ENCODE peak calls at places on chromosome 16, in seven cellular contexts. T is AG10803, F is breast epithelium, W is heart left ventricle, Y is IMR-90, L is fibroblast of mammary gland, I is A549. G is an unnamed sample.

GRCh38 chr16:27511657-27512056 is 38.1 kb downstream of the GTF3C1 start:
- DNase-seq in T (peak), F (no peak), W (no peak), Y (no peak), L (peak), I (no peak), G (no peak)

GRCh38 chr16:53415504-53415903 is 18.8 kb upstream of the RBL2 start:
- DNase-seq in T (no peak), F (no peak), W (no peak), Y (no peak), L (no peak), I (peak), G (no peak)

GRCh38 chr16:62408760-62409159 is 372.5 kb upstream of the CDH8 start:
- DNase-seq in T (no peak), F (no peak), W (no peak), Y (no peak), L (no peak), I (no peak), G (no peak)

GRCh38 chr16:28531777-28532744 is 6.7 kb downstream of the NUPR1 start:
- DNase-seq in T (peak), F (peak), W (peak), Y (no peak), L (peak), I (peak), G (no peak)

GRCh38 chr16:11581677-11582076 is 5.0 kb downstream of the LITAF start:
- DNase-seq in T (no peak), F (no peak), W (no peak), Y (no peak), L (no peak), I (no peak), G (no peak)

GRCh38 chr16:67489401-67490083 is 6.2 kb upstream of the AGRP start:
- DNase-seq in T (no peak), F (no peak), W (no peak), Y (no peak), L (peak), I (no peak), G (no peak)

GRCh38 chr16:76577003-76577402 is 299.8 kb downstream of the CNTNAP4 start:
- DNase-seq in T (no peak), F (no peak), W (no peak), Y (no peak), L (no peak), I (no peak), G (no peak)

GRCh38 chr16:10178079-10178478 is 4.1 kb downstream of the GRIN2A start:
- DNase-seq in T (no peak), F (no peak), W (no peak), Y (no peak), L (no peak), I (no peak), G (no peak)

GRCh38 chr16:9177861-9178260 is 86.4 kb downstream of the HAPSTR1 start:
- DNase-seq in T (no peak), F (no peak), W (no peak), Y (no peak), L (no peak), I (no peak), G (no peak)

GRCh38 chr16:11586856-11587642 is at the start of gene LITAF:
- DNase-seq in T (peak), F (peak), W (peak), Y (peak), L (no peak), I (peak), G (peak)

GRCh38 chr16:3256876-3257465 is 538 bp upstream of the MEFV start:
- DNase-seq in T (peak), F (no peak), W (no peak), Y (peak), L (peak), I (no peak), G (peak)

GRCh38 chr16:84040823-84041391 is 1.7 kb downstream of the SLC38A8 start:
- DNase-seq in T (peak), F (peak), W (peak), Y (peak), L (no peak), I (no peak), G (no peak)

GRCh38 chr16:23905027-23905426 is 69.2 kb downstream of the PRKCB start:
- DNase-seq in T (peak), F (no peak), W (no peak), Y (peak), L (no peak), I (peak), G (peak)

GRCh38 chr16:72044825-72045359 is 9.4 kb upstream of the HP start:
- DNase-seq in T (no peak), F (no peak), W (no peak), Y (no peak), L (no peak), I (no peak), G (no peak)

GRCh38 chr16:69057400-69058378 is 47.8 kb upstream of the HAS3 start:
- DNase-seq in T (peak), F (no peak), W (no peak), Y (peak), L (peak), I (peak), G (peak)

GRCh38 chr16:31072540-31073072 is 1.4 kb downstream of the ZNF668 start:
- DNase-seq in T (peak), F (no peak), W (no peak), Y (peak), L (peak), I (peak), G (peak)

GRCh38 chr16:85891776-85892166 is 7.2 kb upstream of the IRF8 start:
- DNase-seq in T (no peak), F (no peak), W (no peak), Y (no peak), L (no peak), I (no peak), G (no peak)

GRCh38 chr16:3145660-3146059 is 10.8 kb downstream of the ZNF213 start:
- DNase-seq in T (no peak), F (no peak), W (no peak), Y (no peak), L (no peak), I (no peak), G (no peak)

GRCh38 chr16:84808812-84809211 is 11.0 kb upstream of the CRISPLD2 start:
- DNase-seq in T (no peak), F (no peak), W (peak), Y (no peak), L (no peak), I (no peak), G (no peak)

GRCh38 chr16:12132850-12133249 is 156.3 kb downstream of the SNX29 start:
- DNase-seq in T (no peak), F (no peak), W (no peak), Y (no peak), L (no peak), I (no peak), G (no peak)

GRCh38 chr16:83588070-83588469 is 219.7 kb upstream of the HSBP1 start:
- DNase-seq in T (no peak), F (no peak), W (no peak), Y (no peak), L (no peak), I (no peak), G (no peak)

GRCh38 chr16:369275-369865 is 968 bp downstream of the MRPL28 start:
- DNase-seq in T (no peak), F (no peak), W (peak), Y (no peak), L (no peak), I (no peak), G (no peak)

GRCh38 chr16:83781-84615 is 6.0 kb downstream of the MPG start:
- DNase-seq in T (no peak), F (no peak), W (no peak), Y (peak), L (peak), I (no peak), G (peak)

GRCh38 chr16:3223913-3224515 is 10.9 kb downstream of the ZNF200 start:
- DNase-seq in T (no peak), F (no peak), W (no peak), Y (no peak), L (peak), I (peak), G (no peak)

GRCh38 chr16:54647731-54648221 is 282.9 kb upstream of the IRX5 start:
- DNase-seq in T (peak), F (no peak), W (no peak), Y (no peak), L (peak), I (no peak), G (no peak)

GRCh38 chr16:68311316-68311620 is 449 bp downstream of the PRMT7 start:
- DNase-seq in T (no peak), F (no peak), W (no peak), Y (peak), L (peak), I (no peak), G (peak)

GRCh38 chr16:67248401-67249177 is at the start of gene SLC9A5:
- DNase-seq in T (no peak), F (no peak), W (peak), Y (no peak), L (no peak), I (no peak), G (no peak)

GRCh38 chr16:424033-424622 is 1.3 kb upstream of the RAB11FIP3 start:
- DNase-seq in T (peak), F (no peak), W (no peak), Y (peak), L (peak), I (peak), G (peak)

GRCh38 chr16:57764341-57765159 is 29.0 kb downstream of the KATNB1 start:
- DNase-seq in T (peak), F (no peak), W (peak), Y (peak), L (peak), I (peak), G (peak)

GRCh38 chr16:66847533-66848057 is 3.4 kb downstream of the CA7 start:
- DNase-seq in T (no peak), F (no peak), W (no peak), Y (no peak), L (no peak), I (no peak), G (no peak)

GRCh38 chr16:13070268-13070667 is 168.9 kb downstream of the SHISA9 start:
- DNase-seq in T (no peak), F (no peak), W (no peak), Y (no peak), L (no peak), I (no peak), G (no peak)

GRCh38 chr16:87056083-87056482 is 261.1 kb downstream of the C16orf95 start:
- DNase-seq in T (peak), F (peak), W (no peak), Y (peak), L (peak), I (peak), G (peak)

GRCh38 chr16:79334127-79334526 is 266.4 kb downstream of the MAF start:
- DNase-seq in T (no peak), F (no peak), W (no peak), Y (no peak), L (no peak), I (peak), G (no peak)
- TF ChIP-seq CTCF in T (no peak), F (no peak), W (peak), Y (no peak), L (no peak), I (peak), G (no peak)

GRCh38 chr16:51157698-51158097 is 6.6 kb upstream of the SALL1 start:
- DNase-seq in T (no peak), F (no peak), W (no peak), Y (no peak), L (no peak), I (no peak), G (no peak)
- H3K4me3 ChIP-seq in T (no peak), F (no peak), W (no peak), Y (no peak), L (no peak), I (no peak), G (no peak)

DNA sequence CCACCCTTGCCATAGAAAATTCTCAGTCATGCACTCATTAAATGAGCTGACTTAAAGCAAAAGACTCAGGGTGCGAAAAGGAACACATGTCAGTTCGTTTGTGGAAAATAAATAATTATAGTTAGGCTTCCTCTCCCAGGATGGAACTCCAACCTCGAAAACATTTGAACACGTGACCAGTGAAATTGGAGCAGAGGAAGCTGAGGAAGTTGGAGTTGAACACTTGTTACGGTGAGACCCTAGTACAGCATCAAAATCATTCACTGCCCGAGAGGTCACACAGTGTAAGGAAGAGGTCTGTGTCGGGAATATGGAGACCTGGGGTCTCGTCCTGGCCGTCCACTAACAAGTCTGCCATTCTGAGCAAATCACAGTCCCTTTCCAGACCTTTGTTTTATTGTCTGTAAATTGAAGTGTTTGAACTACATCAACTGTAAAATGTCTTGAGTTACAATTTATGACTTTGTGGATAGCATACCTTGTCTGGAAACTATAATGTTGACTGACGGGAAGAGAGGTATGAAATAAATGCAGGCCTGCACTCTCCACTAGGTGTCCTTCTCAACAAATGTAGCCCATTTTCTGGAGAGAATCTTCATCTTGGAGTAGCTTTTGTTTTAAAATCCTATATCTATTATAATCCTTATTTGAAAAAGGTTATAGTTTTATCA is 7.7 kb downstream of the PSMD7 start:
- DNase-seq in T (no peak), F (no peak), W (no peak), Y (no peak), L (peak), I (peak), G (peak)
- TF ChIP-seq CTCF in T (peak), F (no peak), W (no peak), Y (peak), L (peak), I (peak), G (peak)

GRCh38 chr16:89092013-89092412 is 1.6 kb upstream of the ACSF3 start:
- DNase-seq in T (no peak), F (no peak), W (no peak), Y (no peak), L (no peak), I (no peak), G (no peak)

GRCh38 chr16:89090182-89090630 is 3.4 kb upstream of the ACSF3 start:
- DNase-seq in T (no peak), F (no peak), W (peak), Y (no peak), L (no peak), I (no peak), G (no peak)

GRCh38 chr16:89087922-89088321 is 5.7 kb upstream of the ACSF3 start:
- DNase-seq in T (no peak), F (no peak), W (peak), Y (no peak), L (no peak), I (no peak), G (no peak)

GRCh38 chr16:89090669-89091426 is 2.8 kb upstream of the ACSF3 start:
- DNase-seq in T (no peak), F (no peak), W (peak), Y (no peak), L (no peak), I (no peak), G (no peak)

GRCh38 chr16:89089142-89089541 is 4.5 kb upstream of the ACSF3 start:
- DNase-seq in T (no peak), F (no peak), W (peak), Y (no peak), L (no peak), I (no peak), G (no peak)
- H3K4me3 ChIP-seq in T (no peak), F (no peak), W (no peak), Y (no peak), L (no peak), I (no peak), G (no peak)

GRCh38 chr16:49337814-49338350 is 35.7 kb upstream of the C16orf78 start:
- DNase-seq in T (no peak), F (no peak), W (no peak), Y (no peak), L (no peak), I (no peak), G (no peak)
- TF ChIP-seq CTCF in T (no peak), F (no peak), W (no peak), Y (no peak), L (no peak), I (no peak), G (no peak)

GRCh38 chr16:81838794-81839193 is 59.7 kb downstream of the PLCG2 start:
- DNase-seq in T (peak), F (no peak), W (no peak), Y (peak), L (peak), I (no peak), G (peak)

GRCh38 chr16:81842564-81843242 is 63.6 kb downstream of the PLCG2 start:
- DNase-seq in T (no peak), F (no peak), W (no peak), Y (no peak), L (no peak), I (no peak), G (no peak)

GRCh38 chr16:81837312-81837748 is 58.2 kb downstream of the PLCG2 start:
- DNase-seq in T (no peak), F (no peak), W (no peak), Y (no peak), L (no peak), I (no peak), G (no peak)

GRCh38 chr16:81843243-81843582 is 64.1 kb downstream of the PLCG2 start:
- DNase-seq in T (peak), F (no peak), W (no peak), Y (no peak), L (no peak), I (no peak), G (peak)

GRCh38 chr16:81841709-81842108 is 62.6 kb downstream of the PLCG2 start:
- DNase-seq in T (no peak), F (no peak), W (no peak), Y (no peak), L (no peak), I (no peak), G (no peak)
- H3K4me3 ChIP-seq in T (no peak), F (no peak), W (no peak), Y (no peak), L (no peak), I (no peak), G (no peak)

GRCh38 chr16:56603589-56603988 is 4.8 kb upstream of the MT2A start:
- DNase-seq in T (peak), F (no peak), W (no peak), Y (peak), L (peak), I (peak), G (peak)
- TF ChIP-seq CTCF in T (peak), F (peak), W (peak), Y (peak), L (peak), I (peak), G (peak)

DNA sequence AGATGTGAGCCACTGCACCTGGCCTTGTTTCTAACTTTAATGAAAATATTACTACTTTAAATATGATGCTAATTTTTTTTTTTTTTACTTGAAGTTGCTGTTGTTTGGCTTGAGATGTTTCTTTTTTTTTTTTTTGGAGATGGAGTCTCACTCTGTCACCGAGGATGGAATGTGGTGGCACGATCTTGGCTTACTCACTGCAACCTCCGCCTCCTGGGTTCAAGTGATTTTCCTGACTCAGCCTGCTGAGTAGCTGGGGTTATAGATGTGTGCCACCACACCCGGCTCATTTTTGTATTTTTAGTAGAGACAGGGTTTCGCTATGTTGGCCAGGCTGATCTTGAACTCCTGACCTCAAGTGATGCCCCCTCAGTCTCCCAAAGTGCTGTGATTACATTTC is 23.6 kb downstream of the IGSF6 start:
- DNase-seq in T (peak), F (no peak), W (no peak), Y (peak), L (peak), I (no peak), G (peak)
- H3K4me3 ChIP-seq in T (no peak), F (no peak), W (no peak), Y (no peak), L (no peak), I (no peak), G (no peak)

G was measured in choroid plexus epithelial cell.